ENCODE peak calls at places on chromosomes 4 and X, in five cellular contexts. One of them, this sample, is unnamed.

GRCh38 chr4:142925161-142925560 is 79.1 kb upstream of the INPP4B start:
- DNase-seq in GM13977: no peak
- DNase-seq in hippocampal formation: no peak
- DNase-seq in GM03348: no peak
- DNase-seq in esophagus muscularis mucosa: no peak
- DNase-seq in this sample: peak; percentile 77

GRCh38 chr4:90174622-90175023 is 47.4 kb downstream of the CCSER1 start:
- DNase-seq in GM13977: no peak
- DNase-seq in hippocampal formation: no peak
- DNase-seq in GM03348: no peak
- DNase-seq in esophagus muscularis mucosa: no peak
- DNase-seq in this sample: no peak

GRCh38 chr4:40665844-40666243 is 36.2 kb upstream of the RBM47 start:
- DNase-seq in GM13977: no peak
- DNase-seq in hippocampal formation: no peak
- DNase-seq in GM03348: no peak
- DNase-seq in esophagus muscularis mucosa: no peak
- DNase-seq in this sample: no peak

GRCh38 chr4:140213736-140214135 is 59.8 kb upstream of the MAML3 start:
- DNase-seq in GM13977: no peak
- DNase-seq in hippocampal formation: no peak
- DNase-seq in GM03348: no peak
- DNase-seq in esophagus muscularis mucosa: no peak
- DNase-seq in this sample: no peak

GRCh38 chrX:132467029-132467428 is 21.8 kb downstream of the MBNL3 start:
- DNase-seq in GM13977: no peak
- DNase-seq in hippocampal formation: no peak
- DNase-seq in GM03348: peak; percentile 28
- DNase-seq in esophagus muscularis mucosa: no peak
- DNase-seq in this sample: peak; percentile 63

GRCh38 chr4:953574-953915 is 19.8 kb downstream of the DGKQ start:
- DNase-seq in GM13977: no peak
- DNase-seq in hippocampal formation: no peak
- DNase-seq in GM03348: no peak
- DNase-seq in esophagus muscularis mucosa: no peak
- DNase-seq in this sample: no peak

GRCh38 chr4:2937146-2937857 is 25.9 kb downstream of the NOP14 start:
- DNase-seq in GM13977: no peak
- DNase-seq in hippocampal formation: no peak
- DNase-seq in GM03348: no peak
- DNase-seq in esophagus muscularis mucosa: no peak
- DNase-seq in this sample: no peak

GRCh38 chr4:77007358-77008230 is 58.0 kb downstream of the SEPTIN11 start:
- DNase-seq in GM13977: peak; percentile 33
- DNase-seq in hippocampal formation: no peak
- DNase-seq in GM03348: no peak
- DNase-seq in esophagus muscularis mucosa: no peak
- DNase-seq in this sample: peak; percentile 83

GRCh38 chrX:14291626-14292025 is 237.7 kb upstream of the GLRA2 start:
- DNase-seq in GM13977: no peak
- DNase-seq in hippocampal formation: no peak
- DNase-seq in GM03348: no peak
- DNase-seq in esophagus muscularis mucosa: no peak
- DNase-seq in this sample: no peak

GRCh38 chr4:76305971-76306881 is at the start of gene STBD1:
- DNase-seq in GM13977: peak; percentile 37
- DNase-seq in hippocampal formation: peak; percentile 63
- DNase-seq in GM03348: peak; percentile 88
- DNase-seq in esophagus muscularis mucosa: no peak
- DNase-seq in this sample: peak; percentile 85

GRCh38 chrX:585115-585808 is 45.3 kb upstream of the SHOX start:
- DNase-seq in GM13977: no peak
- DNase-seq in hippocampal formation: no peak
- DNase-seq in GM03348: no peak
- DNase-seq in esophagus muscularis mucosa: no peak
- DNase-seq in this sample: no peak

GRCh38 chr4:3322059-3322550 is 29.3 kb downstream of the RGS12 start:
- DNase-seq in GM13977: no peak
- DNase-seq in hippocampal formation: peak; percentile 42
- DNase-seq in GM03348: peak; percentile 57
- DNase-seq in esophagus muscularis mucosa: no peak
- DNase-seq in this sample: no peak

GRCh38 chrX:7263961-7264360 is 116.0 kb upstream of the PUDP start:
- DNase-seq in GM13977: no peak
- DNase-seq in hippocampal formation: no peak
- DNase-seq in GM03348: no peak
- DNase-seq in esophagus muscularis mucosa: no peak
- DNase-seq in this sample: no peak

GRCh38 chr4:40750461-40751258 is 905 bp downstream of the NSUN7 start:
- DNase-seq in GM13977: no peak
- DNase-seq in hippocampal formation: no peak
- DNase-seq in GM03348: peak; percentile 36
- DNase-seq in esophagus muscularis mucosa: no peak
- DNase-seq in this sample: peak; percentile 40

GRCh38 chrX:150769408-150769807 is 76.2 kb downstream of the MTMR1 start:
- DNase-seq in GM13977: no peak
- DNase-seq in hippocampal formation: no peak
- DNase-seq in GM03348: no peak
- DNase-seq in esophagus muscularis mucosa: no peak
- DNase-seq in this sample: no peak

GRCh38 chr4:109040441-109040840 is 262.0 kb downstream of the COL25A1 start:
- DNase-seq in GM13977: no peak
- DNase-seq in hippocampal formation: no peak
- DNase-seq in GM03348: no peak
- DNase-seq in esophagus muscularis mucosa: no peak
- DNase-seq in this sample: no peak

GRCh38 chrX:72712094-72712755 is 1.9 kb downstream of the PHKA1 start:
- DNase-seq in GM13977: no peak
- DNase-seq in hippocampal formation: no peak
- DNase-seq in GM03348: peak; percentile 2
- DNase-seq in esophagus muscularis mucosa: no peak
- DNase-seq in this sample: peak; percentile 50

GRCh38 chrX:41716767-41717473 is 7.1 kb upstream of the GPR82 start:
- DNase-seq in GM13977: no peak
- DNase-seq in hippocampal formation: no peak
- DNase-seq in GM03348: no peak
- DNase-seq in esophagus muscularis mucosa: no peak
- DNase-seq in this sample: no peak

GRCh38 chr4:95249402-95250043 is 299.2 kb downstream of the UNC5C start:
- DNase-seq in GM13977: no peak
- DNase-seq in hippocampal formation: no peak
- DNase-seq in GM03348: no peak
- DNase-seq in esophagus muscularis mucosa: no peak
- DNase-seq in this sample: no peak

GRCh38 chr4:122997463-122998101 is 75.2 kb upstream of the NUDT6 start:
- DNase-seq in GM13977: no peak
- DNase-seq in hippocampal formation: no peak
- DNase-seq in GM03348: no peak
- DNase-seq in esophagus muscularis mucosa: no peak
- DNase-seq in this sample: no peak

GRCh38 chr4:24669751-24670150 is 85.4 kb upstream of the DHX15 start:
- DNase-seq in GM13977: no peak
- DNase-seq in hippocampal formation: no peak
- DNase-seq in GM03348: no peak
- DNase-seq in esophagus muscularis mucosa: no peak
- DNase-seq in this sample: no peak

GRCh38 chr4:91527056-91527455 is 776.7 kb upstream of the GRID2 start:
- DNase-seq in GM13977: no peak
- DNase-seq in hippocampal formation: no peak
- DNase-seq in GM03348: no peak
- DNase-seq in esophagus muscularis mucosa: no peak
- DNase-seq in this sample: no peak

GRCh38 chrX:9644335-9644734 is 121.3 kb downstream of the GPR143 start:
- DNase-seq in GM13977: peak; percentile 39
- DNase-seq in hippocampal formation: no peak
- DNase-seq in GM03348: no peak
- DNase-seq in esophagus muscularis mucosa: no peak
- DNase-seq in this sample: no peak

GRCh38 chr4:37767546-37767945 is 58.9 kb upstream of the PGM2 start:
- DNase-seq in GM13977: no peak
- DNase-seq in hippocampal formation: no peak
- DNase-seq in GM03348: peak; percentile 12
- DNase-seq in esophagus muscularis mucosa: no peak
- DNase-seq in this sample: peak; percentile 10

GRCh38 chr4:8768357-8768999 is 103.2 kb downstream of the HMX1 start:
- DNase-seq in GM13977: no peak
- DNase-seq in hippocampal formation: no peak
- DNase-seq in GM03348: no peak
- DNase-seq in esophagus muscularis mucosa: no peak
- DNase-seq in this sample: no peak

GRCh38 chr4:24840826-24841587 is 45.6 kb downstream of the SOD3 start:
- DNase-seq in GM13977: no peak
- DNase-seq in hippocampal formation: no peak
- DNase-seq in GM03348: no peak
- DNase-seq in esophagus muscularis mucosa: no peak
- DNase-seq in this sample: no peak

GRCh38 chr4:4591071-4591470 is 49.2 kb upstream of the STX18 start:
- DNase-seq in GM13977: no peak
- DNase-seq in hippocampal formation: no peak
- DNase-seq in GM03348: no peak
- DNase-seq in esophagus muscularis mucosa: no peak
- DNase-seq in this sample: no peak

GRCh38 chr4:70858454-70858853 is 18.8 kb upstream of the GRSF1 start:
- DNase-seq in GM13977: no peak
- DNase-seq in hippocampal formation: no peak
- DNase-seq in GM03348: no peak
- DNase-seq in esophagus muscularis mucosa: no peak
- DNase-seq in this sample: no peak

GRCh38 chr4:1293531-1293941 is 3.8 kb downstream of the MAEA start:
- DNase-seq in GM13977: no peak
- DNase-seq in hippocampal formation: no peak
- DNase-seq in GM03348: no peak
- DNase-seq in esophagus muscularis mucosa: no peak
- DNase-seq in this sample: no peak

GRCh38 chrX:120468071-120468470 is 1.0 kb downstream of the LAMP2 start:
- DNase-seq in GM13977: peak; percentile 32
- DNase-seq in hippocampal formation: no peak
- DNase-seq in GM03348: no peak
- DNase-seq in esophagus muscularis mucosa: no peak
- DNase-seq in this sample: no peak

GRCh38 chrX:154402622-154403127 is 4.5 kb downstream of the RPL10 start:
- DNase-seq in GM13977: no peak
- DNase-seq in hippocampal formation: no peak
- DNase-seq in GM03348: no peak
- DNase-seq in esophagus muscularis mucosa: no peak
- DNase-seq in this sample: no peak

GRCh38 chr4:152146244-152146643 is 385.4 kb upstream of the GATB start:
- DNase-seq in GM13977: no peak
- DNase-seq in hippocampal formation: no peak
- DNase-seq in GM03348: no peak
- DNase-seq in esophagus muscularis mucosa: no peak
- DNase-seq in this sample: no peak

GRCh38 chr4:180436366-180436765 is 1806.8 kb upstream of the TENM3 start:
- DNase-seq in GM13977: no peak
- DNase-seq in hippocampal formation: no peak
- DNase-seq in GM03348: no peak
- DNase-seq in esophagus muscularis mucosa: no peak
- DNase-seq in this sample: peak; percentile 3